ENCODE peak calls at places on chromosome 7, in six cellular contexts. S, H, D, J, L and U are unnamed samples.

GRCh38 chr7:54880326-54880989 is 121.4 kb upstream of the SEC61G start:
- DNase-seq in H (no peak), S (no peak), J (no peak), L (no peak), D (no peak), U (no peak)

GRCh38 chr7:27899601-27900000 is 159.6 kb downstream of the TAX1BP1 start:
- DNase-seq in D (no peak), J (no peak), L (no peak), H (no peak), S (no peak), U (no peak)

GRCh38 chr7:48025630-48026029 is 3.3 kb downstream of the SUN3 start:
- DNase-seq in S (peak), H (no peak), J (no peak), L (no peak), D (no peak), U (no peak)

GRCh38 chr7:132972745-132973144 is 109.1 kb downstream of the CHCHD3 start:
- DNase-seq in L (no peak), J (no peak), H (no peak), S (no peak), D (no peak), U (no peak)

GRCh38 chr7:43039346-43039745 is 73.1 kb upstream of the HECW1 start:
- DNase-seq in L (peak), D (no peak), S (no peak), J (no peak), H (peak), U (no peak)

GRCh38 chr7:70044525-70044924 is 446.2 kb downstream of the AUTS2 start:
- DNase-seq in D (no peak), L (no peak), J (no peak), H (no peak), S (no peak), U (no peak)

GRCh38 chr7:142927949-142928348 is 5.6 kb downstream of the TRPV5 start:
- DNase-seq in S (no peak), L (no peak), H (no peak), J (no peak), D (no peak), U (no peak)

GRCh38 chr7:116530107-116530820 is 5.4 kb downstream of the CAV1 start:
- DNase-seq in H (no peak), L (no peak), D (no peak), S (no peak), J (no peak), U (no peak)

GRCh38 chr7:134365341-134366054 is 48.8 kb upstream of the SLC35B4 start:
- DNase-seq in S (no peak), H (no peak), D (peak), L (no peak), J (no peak), U (peak)

GRCh38 chr7:37577901-37578300 is 105.7 kb upstream of the GPR141 start:
- DNase-seq in H (peak), D (no peak), J (no peak), L (no peak), S (no peak), U (peak)

GRCh38 chr7:150969483-150969874 is 8.6 kb downstream of the KCNH2 start:
- DNase-seq in S (no peak), H (no peak), D (no peak), L (no peak), J (no peak), U (no peak)

GRCh38 chr7:153948055-153948454 is 104.1 kb upstream of the DPP6 start:
- DNase-seq in L (no peak), J (no peak), H (no peak), D (no peak), S (no peak), U (no peak)

GRCh38 chr7:106220307-106220706 is 64.5 kb downstream of the NAMPT start:
- DNase-seq in H (no peak), L (no peak), S (no peak), D (no peak), J (no peak), U (no peak)

GRCh38 chr7:159099711-159100231 is 44.9 kb downstream of the VIPR2 start:
- DNase-seq in S (no peak), D (no peak), L (no peak), H (no peak), J (no peak), U (no peak)

GRCh38 chr7:46781901-46782439 is 799.9 kb downstream of the TNS3 start:
- DNase-seq in J (no peak), D (no peak), S (no peak), H (no peak), L (no peak), U (no peak)

GRCh38 chr7:135846339-135846738 is 97.7 kb upstream of the FAM180A start:
- DNase-seq in S (no peak), L (no peak), J (no peak), H (no peak), D (no peak), U (no peak)

GRCh38 chr7:158161194-158161593 is 426.4 kb downstream of the PTPRN2 start:
- DNase-seq in L (no peak), J (no peak), D (no peak), S (no peak), H (no peak), U (no peak)

GRCh38 chr7:33720870-33721269 is 184.5 kb upstream of the BMPER start:
- DNase-seq in D (no peak), H (no peak), J (no peak), L (no peak), S (peak), U (no peak)

GRCh38 chr7:47614450-47614849 is 32.5 kb upstream of the TNS3 start:
- DNase-seq in L (no peak), J (no peak), H (no peak), S (no peak), D (no peak), U (no peak)

GRCh38 chr7:130822642-130823041 is 88.6 kb upstream of the KLF14 start:
- DNase-seq in D (peak), J (no peak), H (no peak), S (peak), L (no peak), U (peak)

GRCh38 chr7:20172736-20173334 is 44.3 kb downstream of the MACC1 start:
- DNase-seq in H (peak), S (peak), L (peak), J (peak), D (peak), U (peak)

GRCh38 chr7:134778941-134779740 is at the start of gene CALD1:
- DNase-seq in H (peak), L (peak), D (peak), S (peak), J (peak), U (peak)

GRCh38 chr7:66050337-66050957 is 25.2 kb upstream of the ASL start:
- DNase-seq in J (no peak), S (no peak), L (no peak), D (no peak), H (no peak), U (no peak)

GRCh38 chr7:66052447-66052846 is 23.2 kb upstream of the ASL start:
- DNase-seq in L (no peak), J (no peak), H (no peak), S (no peak), D (no peak), U (no peak)

GRCh38 chr7:66054063-66054462 is 21.6 kb upstream of the ASL start:
- DNase-seq in H (no peak), S (no peak), D (no peak), J (no peak), L (no peak), U (no peak)

GRCh38 chr7:66047426-66047825 is 28.2 kb upstream of the ASL start:
- DNase-seq in D (peak), H (no peak), L (no peak), S (peak), J (no peak), U (no peak)

DNA sequence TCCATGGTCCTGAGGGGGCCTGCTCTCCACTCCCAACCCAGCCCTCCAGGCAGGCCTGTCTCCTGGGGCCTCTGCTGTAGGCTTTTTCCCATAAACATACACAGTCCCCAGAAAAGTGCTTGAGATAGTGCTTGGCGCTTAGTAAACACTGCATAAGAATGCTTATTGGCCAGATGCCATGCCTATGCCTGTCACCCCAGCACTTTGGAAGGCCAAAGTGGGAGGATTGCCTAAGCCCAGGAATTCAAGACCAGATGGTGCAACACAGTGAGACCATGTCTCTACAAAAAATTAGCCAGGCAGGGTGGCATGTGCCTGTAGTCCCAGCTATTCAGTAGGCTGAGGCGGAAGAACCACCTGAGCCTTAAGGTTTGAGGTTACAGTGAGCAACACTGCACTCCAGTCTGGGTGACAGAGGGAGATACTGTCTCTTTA is 24.6 kb upstream of the ASL start:
- DNase-seq in D (peak), S (peak), H (peak), J (no peak), L (no peak), U (no peak)
- H4K8ac ChIP-seq in D (peak), S (no peak), H (no peak), J (no peak), L (no peak), U (no peak)

DNA sequence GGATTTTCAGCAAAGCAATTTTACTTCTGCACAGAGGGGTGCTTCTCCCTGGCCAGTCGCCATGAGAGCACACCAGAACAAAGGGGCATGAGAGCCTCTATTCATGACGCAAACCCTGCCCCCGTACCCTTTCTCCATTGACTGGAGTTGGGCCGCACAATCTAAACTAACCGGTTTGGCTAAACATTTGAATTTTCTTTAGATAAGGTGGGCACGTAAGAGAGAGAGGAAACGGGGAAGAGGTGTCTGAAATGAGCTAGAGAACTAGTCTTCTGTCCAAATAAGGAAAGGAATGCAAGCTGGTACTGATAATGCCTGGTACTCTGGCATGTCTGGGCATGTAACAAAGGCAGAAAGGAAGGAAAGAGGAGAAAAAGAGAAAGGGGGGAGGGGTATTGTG is 13.2 kb upstream of the SCIN start:
- DNase-seq in H (peak), S (no peak), D (no peak), L (no peak), J (no peak), U (peak)
- H2BK120ac ChIP-seq in H (no peak), S (no peak), D (peak), L (no peak), J (no peak), U (no peak)

GRCh38 chr7:64551375-64552142 is 11.3 kb downstream of the ZNF680 start:
- DNase-seq in S (no peak), L (no peak), J (no peak), D (no peak), H (no peak), U (no peak)
- H3K27ac ChIP-seq in S (no peak), L (no peak), J (no peak), D (no peak), H (no peak), U (no peak)

GRCh38 chr7:8254215-8254614 is 7.8 kb downstream of the ICA1 start:
- DNase-seq in J (no peak), L (no peak), H (no peak), D (no peak), S (no peak), U (no peak)

GRCh38 chr7:8251195-8251594 is 10.8 kb downstream of the ICA1 start:
- DNase-seq in S (no peak), J (no peak), L (no peak), D (no peak), H (no peak), U (no peak)

GRCh38 chr7:8250547-8250946 is 11.4 kb downstream of the ICA1 start:
- DNase-seq in S (no peak), D (no peak), L (no peak), J (no peak), H (no peak), U (no peak)

GRCh38 chr7:8246020-8246419 is 15.9 kb downstream of the ICA1 start:
- DNase-seq in S (no peak), J (no peak), L (no peak), H (no peak), D (no peak), U (no peak)

GRCh38 chr7:8249121-8249520 is 12.8 kb downstream of the ICA1 start:
- DNase-seq in J (no peak), D (no peak), L (no peak), H (no peak), S (no peak), U (no peak)
- H4K8ac ChIP-seq in J (no peak), D (no peak), L (no peak), H (no peak), S (no peak), U (no peak)

GRCh38 chr7:124698964-124699363 is 66.6 kb downstream of the GPR37 start:
- DNase-seq in J (no peak), S (peak), D (no peak), L (no peak), H (no peak), U (no peak)
- H2BK120ac ChIP-seq in J (no peak), S (no peak), D (no peak), L (no peak), H (no peak), U (no peak)

GRCh38 chr7:18675579-18675978 is 180.0 kb downstream of the HDAC9 start:
- DNase-seq in L (no peak), J (no peak), D (no peak), H (no peak), S (no peak), U (no peak)

GRCh38 chr7:18684899-18685298 is 189.3 kb downstream of the HDAC9 start:
- DNase-seq in D (no peak), S (peak), H (no peak), J (no peak), L (no peak), U (no peak)

GRCh38 chr7:18679261-18679660 is 183.7 kb downstream of the HDAC9 start:
- DNase-seq in L (no peak), J (no peak), D (no peak), S (no peak), H (no peak), U (no peak)

GRCh38 chr7:18685961-18686360 is 190.4 kb downstream of the HDAC9 start:
- DNase-seq in L (no peak), S (peak), J (no peak), H (no peak), D (peak), U (no peak)

GRCh38 chr7:18680576-18680975 is 185.0 kb downstream of the HDAC9 start:
- DNase-seq in S (no peak), D (no peak), L (no peak), H (no peak), J (no peak), U (no peak)
- H3K27ac ChIP-seq in S (no peak), D (no peak), L (no peak), H (no peak), J (no peak), U (no peak)

GRCh38 chr7:102988631-102989030 is 75.8 kb downstream of the LRRC17 start:
- DNase-seq in H (no peak), J (no peak), S (no peak), D (no peak), L (no peak), U (no peak)
- H4K8ac ChIP-seq in H (no peak), J (no peak), S (no peak), D (no peak), L (no peak), U (no peak)

DNA sequence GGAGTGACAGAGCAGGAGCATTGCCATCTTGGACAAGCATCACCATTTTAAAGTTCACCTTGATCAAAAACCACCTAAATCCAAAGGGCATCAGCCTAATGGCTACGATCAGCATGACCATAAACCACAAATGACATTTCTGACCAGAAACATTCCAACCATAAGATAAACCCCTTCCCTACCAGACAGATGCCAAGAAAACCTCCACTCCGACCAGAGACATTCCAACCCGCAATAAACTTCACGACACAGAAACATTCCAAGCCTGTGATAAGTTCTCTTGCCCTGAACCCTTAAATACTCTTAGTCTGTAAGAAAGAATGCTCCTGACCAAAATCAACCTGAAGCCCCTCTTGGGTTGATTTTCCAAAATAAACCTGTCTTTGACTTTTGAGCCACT is 606.9 kb downstream of the POM121L12 start:
- DNase-seq in L (no peak), H (peak), J (no peak), D (no peak), S (peak), U (no peak)
- H2BK120ac ChIP-seq in L (no peak), H (no peak), J (no peak), D (no peak), S (no peak), U (no peak)

GRCh38 chr7:2258661-2259365 is 16.8 kb downstream of the NUDT1 start:
- DNase-seq in J (no peak), L (no peak), H (no peak), D (no peak), S (no peak), U (no peak)
- H3K27ac ChIP-seq in J (no peak), L (no peak), H (no peak), D (no peak), S (no peak), U (no peak)